ENCODE peak calls at places on chromosome 14, in four cellular contexts. U, Q, B and L are unnamed samples.

GRCh38 chr14:21537088-21537424 is 10.9 kb upstream of the SALL2 start:
- DNase-seq in U (no peak), Q (no peak), B (no peak), L (no peak)

GRCh38 chr14:30273564-30273880 is 285.4 kb upstream of the G2E3 start:
- DNase-seq in B (no peak), Q (no peak), U (no peak), L (no peak)

GRCh38 chr14:89614009-89614691 is 197.1 kb upstream of the FOXN3 start:
- DNase-seq in U (no peak), Q (no peak), B (no peak), L (no peak)

GRCh38 chr14:96567289-96567899 is 65.2 kb downstream of the PAPOLA start:
- DNase-seq in B (peak), U (no peak), Q (peak), L (peak)

GRCh38 chr14:100223332-100224171 is 15.4 kb upstream of the YY1 start:
- DNase-seq in U (no peak), Q (no peak), B (peak), L (no peak)

GRCh38 chr14:86217523-86217922 is 687.6 kb downstream of the FLRT2 start:
- DNase-seq in Q (no peak), B (no peak), U (no peak), L (no peak)

GRCh38 chr14:92719421-92719820 is 29.0 kb downstream of the LGMN start:
- DNase-seq in B (no peak), Q (no peak), U (no peak), L (no peak)

GRCh38 chr14:85416771-85417170 is 113.2 kb upstream of the FLRT2 start:
- DNase-seq in U (no peak), Q (peak), B (peak), L (peak)

GRCh38 chr14:102795060-102795925 is 18.0 kb downstream of the TRAF3 start:
- DNase-seq in B (peak), Q (peak), U (no peak), L (peak)

GRCh38 chr14:70415788-70416187 is 1.1 kb downstream of the SYNJ2BP start:
- DNase-seq in Q (no peak), U (no peak), B (no peak), L (no peak)

GRCh38 chr14:81990312-81990761 is 456.7 kb upstream of the SEL1L start:
- DNase-seq in Q (peak), B (peak), U (no peak), L (peak)

GRCh38 chr14:101507306-101508150 is 53.8 kb upstream of the DIO3 start:
- DNase-seq in Q (no peak), B (no peak), U (no peak), L (no peak)

GRCh38 chr14:68210729-68211299 is 391.2 kb downstream of the RAD51B start:
- DNase-seq in U (no peak), Q (peak), B (peak), L (peak)

GRCh38 chr14:94009767-94010166 is 12.7 kb downstream of the CCDC197 start:
- DNase-seq in U (no peak), B (peak), Q (no peak), L (peak)

GRCh38 chr14:89366580-89367448 is 50.2 kb downstream of the FOXN3 start:
- DNase-seq in U (no peak), B (no peak), Q (no peak), L (no peak)

GRCh38 chr14:69901113-69901951 is 22.1 kb downstream of the SMOC1 start:
- DNase-seq in Q (no peak), U (no peak), B (peak), L (no peak)

GRCh38 chr14:96225745-96226151 is 21.1 kb downstream of the BDKRB2 start:
- DNase-seq in U (no peak), B (no peak), Q (peak), L (no peak)